ENCODE peak calls at places on chromosomes 7 and 10, in seven cellular contexts. M is lung, E is CD14-positive monocyte, F is brain microvascular endothelial cell, T is AG04450, G is heart right ventricle, L is GM23338. Y is an unnamed sample.
A peak's percentile ranks its signal among the peaks of the same experiment; 100 is the strongest.

GRCh38 chr7:113071465-113071864 is 15.2 kb downstream of the GPR85 start:
- DNase-seq in M (no peak), E (peak; percentile 68), F (no peak), T (no peak), G (no peak), L (no peak), Y (no peak)

GRCh38 chr7:151349507-151349853 is 7.9 kb downstream of the NUB1 start:
- DNase-seq in M (no peak), E (no peak), F (no peak), T (no peak), G (no peak), L (no peak), Y (no peak)

GRCh38 chr10:12712284-12712983 is 289.1 kb downstream of the CCDC3 start:
- DNase-seq in M (no peak), E (no peak), F (no peak), T (no peak), G (no peak), L (no peak), Y (no peak)

GRCh38 chr10:86518781-86519180 is 2.8 kb downstream of the WAPL start:
- DNase-seq in M (no peak), E (no peak), F (no peak), T (no peak), G (no peak), L (no peak), Y (no peak)

GRCh38 chr10:51960494-51960895 is 261.1 kb upstream of the CSTF2T start:
- DNase-seq in M (no peak), E (no peak), F (peak; percentile 42), T (peak; percentile 33), G (peak; percentile 15), L (peak; percentile 81), Y (no peak)

GRCh38 chr10:33117816-33118215 is 159.8 kb upstream of the ITGB1 start:
- DNase-seq in M (peak; percentile 46), E (no peak), F (no peak), T (no peak), G (no peak), L (no peak), Y (no peak)

GRCh38 chr7:32070406-32071360 is at the start of gene PDE1C:
- DNase-seq in M (no peak), E (no peak), F (no peak), T (no peak), G (peak; percentile 78), L (peak; percentile 63), Y (peak; percentile 15)

GRCh38 chr10:44980309-44981171 is 1.9 kb upstream of the DEPP1 start:
- DNase-seq in M (no peak), E (peak; percentile 12), F (no peak), T (no peak), G (no peak), L (no peak), Y (no peak)

GRCh38 chr10:71963351-71963755 is 842 bp upstream of the CHST3 start:
- DNase-seq in M (no peak), E (no peak), F (no peak), T (no peak), G (peak; percentile 77), L (peak; percentile 35), Y (no peak)

DNA sequence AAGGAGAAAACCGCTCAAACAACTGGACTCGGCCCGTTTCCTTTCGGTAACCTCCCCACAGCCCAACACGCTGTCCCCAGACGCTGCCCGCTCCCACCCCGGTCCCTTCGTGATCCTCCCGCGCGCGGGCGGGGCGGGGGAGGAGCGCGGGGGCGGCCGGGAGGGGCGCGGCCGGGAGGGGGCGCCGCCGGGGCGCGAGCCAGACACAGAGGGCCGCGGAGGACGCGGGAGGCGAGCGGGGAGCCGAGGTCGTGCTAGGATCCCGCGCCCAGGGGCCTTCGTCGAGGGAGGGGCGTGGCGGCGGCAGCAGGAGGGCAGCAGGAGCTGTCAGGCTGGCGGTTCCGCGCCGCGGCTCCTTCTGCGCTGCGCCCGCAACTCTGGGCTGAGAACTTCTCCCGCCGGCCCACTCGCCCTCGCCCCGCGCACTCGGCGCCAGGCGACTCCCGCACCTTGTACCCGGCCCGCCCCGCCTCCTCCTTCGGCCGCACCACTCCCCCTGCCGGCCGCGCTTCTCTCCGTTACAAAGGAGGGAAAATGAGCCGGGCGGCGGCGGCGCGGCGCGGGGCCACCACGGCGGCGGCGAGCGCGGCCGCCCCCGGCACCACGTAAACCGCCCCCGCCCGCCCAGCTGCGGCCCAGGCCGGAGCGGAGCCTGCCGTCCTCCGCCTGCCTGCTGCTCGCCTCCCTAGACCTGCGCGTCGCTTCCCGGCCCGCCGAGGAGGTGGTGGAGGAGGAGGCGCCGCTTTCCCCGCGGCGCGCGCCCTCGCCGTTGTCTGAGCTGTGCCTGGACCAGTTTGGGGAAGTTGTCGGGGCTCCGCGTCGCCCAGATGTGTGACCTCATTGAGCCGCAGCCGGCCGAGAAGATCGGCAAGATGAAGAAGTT is at the start of gene CDK14:
- DNase-seq in M (peak; percentile 77), E (peak; percentile 93), F (peak; percentile 56), T (no peak), G (peak; percentile 81), L (peak; percentile 91), Y (peak; percentile 73)
- TF ChIP-seq CTCF in M (no peak), E (peak; percentile 71), F (peak; percentile 63), T (peak; percentile 46), G (peak; percentile 52), L (peak; percentile 63), Y (peak; percentile 62)

GRCh38 chr7:142033154-142033553 is 37.5 kb downstream of the MGAM start:
- DNase-seq in M (no peak), E (no peak), F (no peak), T (no peak), G (no peak), L (no peak), Y (no peak)

GRCh38 chr7:142030846-142031245 is 35.2 kb downstream of the MGAM start:
- DNase-seq in M (no peak), E (peak; percentile 41), F (no peak), T (no peak), G (no peak), L (no peak), Y (no peak)

GRCh38 chr7:142025896-142026295 is 30.2 kb downstream of the MGAM start:
- DNase-seq in M (no peak), E (no peak), F (no peak), T (no peak), G (no peak), L (no peak), Y (no peak)

GRCh38 chr7:142024547-142024946 is 28.9 kb downstream of the MGAM start:
- DNase-seq in M (no peak), E (no peak), F (no peak), T (no peak), G (no peak), L (no peak), Y (no peak)

GRCh38 chr7:142030294-142030693 is 34.6 kb downstream of the MGAM start:
- DNase-seq in M (no peak), E (no peak), F (no peak), T (no peak), G (no peak), L (peak; percentile 24), Y (no peak)
- TF ChIP-seq CTCF in M (no peak), E (peak; percentile 69), F (peak; percentile 19), T (no peak), G (no peak), L (peak; percentile 50), Y (no peak)

GRCh38 chr7:38393874-38394273 is 120.4 kb upstream of the TARP start:
- DNase-seq in M (no peak), E (no peak), F (no peak), T (no peak), G (no peak), L (no peak), Y (no peak)

GRCh38 chr7:38394703-38395102 is 121.3 kb upstream of the TARP start:
- DNase-seq in M (no peak), E (peak; percentile 53), F (no peak), T (no peak), G (no peak), L (no peak), Y (no peak)

DNA sequence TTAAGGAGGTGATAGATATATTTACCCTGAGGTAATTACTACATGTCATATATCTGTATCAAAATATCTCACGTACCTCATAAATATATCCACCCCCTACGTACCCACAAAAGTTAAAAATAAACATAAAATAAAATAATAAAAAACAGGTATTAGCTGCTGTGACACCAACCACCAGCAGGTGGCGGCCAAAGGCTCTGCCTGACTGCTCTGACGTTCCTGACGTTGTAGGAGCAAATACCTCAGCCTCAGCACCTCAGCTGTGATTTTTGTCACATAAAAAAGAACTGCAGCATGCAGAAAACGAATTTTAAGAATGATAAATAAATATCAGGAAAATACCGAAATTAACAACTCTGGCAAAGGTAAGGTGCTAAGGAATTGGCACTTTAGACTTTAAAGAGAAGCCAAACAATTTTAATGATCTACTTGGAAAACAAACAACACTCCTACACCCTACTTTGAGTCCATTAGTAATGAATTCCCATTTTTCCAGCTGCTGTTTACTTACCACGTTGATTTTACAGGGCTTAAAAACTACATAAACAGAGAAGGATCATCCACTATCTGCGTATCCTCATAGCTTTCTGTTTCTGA is 125.4 kb upstream of the TARP start:
- DNase-seq in M (peak; percentile 46), E (no peak), F (peak; percentile 37), T (peak; percentile 15), G (peak; percentile 15), L (peak; percentile 73), Y (peak; percentile 28)
- TF ChIP-seq CTCF in M (peak; percentile 52), E (peak; percentile 97), F (peak; percentile 94), T (peak; percentile 96), G (peak; percentile 84), L (peak; percentile 85), Y (peak; percentile 91)

GRCh38 chr10:78139336-78139735 is 105.7 kb downstream of the RPS24 start:
- DNase-seq in M (no peak), E (no peak), F (no peak), T (no peak), G (no peak), L (peak; percentile 28), Y (no peak)

GRCh38 chr10:78129211-78129610 is 95.5 kb downstream of the RPS24 start:
- DNase-seq in M (no peak), E (no peak), F (no peak), T (no peak), G (no peak), L (no peak), Y (no peak)

GRCh38 chr10:78137147-78137546 is 103.5 kb downstream of the RPS24 start:
- DNase-seq in M (no peak), E (no peak), F (no peak), T (no peak), G (no peak), L (no peak), Y (no peak)

GRCh38 chr10:78134919-78135318 is 101.3 kb downstream of the RPS24 start:
- DNase-seq in M (no peak), E (no peak), F (no peak), T (no peak), G (no peak), L (peak; percentile 53), Y (no peak)
- TF ChIP-seq CTCF in M (no peak), E (no peak), F (no peak), T (no peak), G (no peak), L (no peak), Y (no peak)

DNA sequence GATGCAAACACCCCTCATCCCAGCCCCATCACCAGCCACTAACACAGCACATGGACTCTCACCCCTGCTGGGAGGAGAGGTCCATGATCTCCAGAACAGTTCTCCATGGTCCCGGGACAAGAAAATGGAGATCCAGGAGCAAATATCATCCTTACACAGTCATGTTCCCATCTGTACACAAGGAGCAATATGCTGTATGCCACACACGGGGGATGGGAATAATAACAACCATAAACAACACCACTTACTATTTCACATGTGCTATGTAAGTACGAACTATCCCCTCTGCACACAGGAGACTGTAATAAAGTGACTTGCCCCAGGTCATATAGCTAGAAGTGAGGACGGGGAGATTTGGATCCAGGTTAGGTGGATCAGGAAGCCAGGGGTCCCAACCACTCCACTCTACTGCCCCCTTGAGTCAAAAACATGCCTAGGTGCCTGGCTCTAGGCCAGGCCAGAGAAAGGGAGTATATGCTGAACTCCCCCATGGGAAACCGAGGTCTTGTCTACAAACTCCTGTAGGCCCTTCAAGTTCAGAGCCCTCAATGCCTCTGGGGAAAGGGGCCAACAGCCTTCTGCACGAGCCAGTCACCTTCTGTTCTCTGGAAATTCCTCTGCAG is 34.1 kb downstream of the LRRC20 start:
- DNase-seq in M (no peak), E (no peak), F (peak; percentile 23), T (no peak), G (peak; percentile 23), L (peak; percentile 77), Y (no peak)
- TF ChIP-seq CTCF in M (peak; percentile 21), E (peak; percentile 69), F (peak; percentile 82), T (peak; percentile 56), G (peak; percentile 54), L (peak; percentile 82), Y (peak; percentile 52)

Y was measured in progenitor cell of endocrine pancreas.